ENCODE peak calls at places on chromosome 6, in six cellular contexts. J is K562, K is A549, G is body of pancreas, Z is RWPE2, T is AG10803. U is an unnamed sample.

GRCh38 chr6:15500901-15501805 is 161.7 kb downstream of the DTNBP1 start:
- DNase-seq in J (no peak), K (no peak), G (no peak), Z (no peak), T (no peak), U (no peak)

GRCh38 chr6:159522877-159523547 is 170.0 kb downstream of the SOD2 start:
- DNase-seq in J (no peak), K (no peak), G (no peak), Z (no peak), T (no peak), U (no peak)

GRCh38 chr6:54481096-54481495 is 172.9 kb downstream of the TINAG start:
- DNase-seq in J (no peak), K (no peak), G (no peak), Z (no peak), T (no peak), U (no peak)

GRCh38 chr6:33675968-33676367 is 35.5 kb downstream of the UQCC2 start:
- DNase-seq in J (no peak), K (no peak), G (no peak), Z (no peak), T (no peak), U (no peak)

GRCh38 chr6:43355862-43356590 is 13.4 kb downstream of the ZNF318 start:
- DNase-seq in J (peak), K (peak), G (no peak), Z (no peak), T (peak), U (no peak)

GRCh38 chr6:20092071-20092566 is 120.2 kb downstream of the MBOAT1 start:
- DNase-seq in J (peak), K (peak), G (peak), Z (no peak), T (peak), U (peak)

GRCh38 chr6:30556714-30556963 is 350 bp upstream of the GNL1 start:
- DNase-seq in J (no peak), K (no peak), G (peak), Z (peak), T (no peak), U (no peak)

GRCh38 chr6:1575213-1576041 is 34.3 kb upstream of the FOXC1 start:
- DNase-seq in J (no peak), K (no peak), G (peak), Z (no peak), T (peak), U (no peak)

GRCh38 chr6:3349388-3350251 is 90.9 kb downstream of the PSMG4 start:
- DNase-seq in J (no peak), K (no peak), G (no peak), Z (no peak), T (no peak), U (no peak)

GRCh38 chr6:70166088-70166958 is 136.6 kb downstream of the COL9A1 start:
- DNase-seq in J (peak), K (peak), G (peak), Z (no peak), T (peak), U (no peak)

GRCh38 chr6:37819802-37820712 is 530 bp downstream of the ZFAND3 start:
- DNase-seq in J (peak), K (peak), G (peak), Z (peak), T (peak), U (no peak)

GRCh38 chr6:31898200-31899011 is 908 bp upstream of the EHMT2 start:
- DNase-seq in J (no peak), K (peak), G (peak), Z (no peak), T (peak), U (no peak)

GRCh38 chr6:136552054-136552453 is 1.8 kb upstream of the MAP7 start:
- DNase-seq in J (no peak), K (no peak), G (no peak), Z (no peak), T (no peak), U (no peak)

GRCh38 chr6:154613137-154613676 is 102.7 kb upstream of the CNKSR3 start:
- DNase-seq in J (peak), K (no peak), G (peak), Z (no peak), T (peak), U (peak)

GRCh38 chr6:14857501-14857900 is 388.4 kb upstream of the JARID2 start:
- DNase-seq in J (no peak), K (no peak), G (peak), Z (no peak), T (no peak), U (no peak)

GRCh38 chr6:9502991-9503761 is 911.7 kb downstream of the TFAP2A start:
- DNase-seq in J (no peak), K (no peak), G (no peak), Z (no peak), T (peak), U (no peak)

DNA sequence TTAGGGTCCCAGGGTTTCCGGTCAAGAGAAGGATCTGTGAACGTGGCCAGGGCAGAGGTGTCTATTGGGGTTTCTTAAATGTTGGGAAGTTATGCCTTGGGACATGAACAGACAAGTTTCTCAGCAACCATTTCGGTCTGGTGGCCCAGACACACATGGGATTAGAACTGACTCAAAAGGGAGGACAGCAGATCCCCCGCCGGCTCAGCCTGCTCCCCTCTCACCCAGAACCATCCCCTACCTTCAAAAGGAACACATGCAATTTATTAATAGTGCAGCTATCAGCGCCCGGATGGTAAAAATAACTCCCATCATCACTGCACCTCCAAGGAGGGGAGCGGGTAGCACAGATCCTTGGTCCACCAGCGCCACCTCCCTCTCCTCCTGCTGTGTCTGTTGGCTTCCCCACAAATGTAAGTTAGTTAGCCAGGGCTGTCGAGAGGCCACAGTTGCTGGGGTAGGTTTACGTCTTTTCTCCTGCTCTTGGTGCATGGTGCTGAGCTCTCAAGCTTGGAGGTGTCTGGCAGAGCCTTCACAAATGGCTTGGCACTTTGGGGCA is 77.1 kb downstream of the TRAM2 start:
- DNase-seq in J (no peak), K (no peak), G (no peak), Z (no peak), T (no peak), U (no peak)
- TF ChIP-seq CTCF in J (no peak), K (no peak), G (no peak), Z (no peak), T (no peak), U (no peak)

DNA sequence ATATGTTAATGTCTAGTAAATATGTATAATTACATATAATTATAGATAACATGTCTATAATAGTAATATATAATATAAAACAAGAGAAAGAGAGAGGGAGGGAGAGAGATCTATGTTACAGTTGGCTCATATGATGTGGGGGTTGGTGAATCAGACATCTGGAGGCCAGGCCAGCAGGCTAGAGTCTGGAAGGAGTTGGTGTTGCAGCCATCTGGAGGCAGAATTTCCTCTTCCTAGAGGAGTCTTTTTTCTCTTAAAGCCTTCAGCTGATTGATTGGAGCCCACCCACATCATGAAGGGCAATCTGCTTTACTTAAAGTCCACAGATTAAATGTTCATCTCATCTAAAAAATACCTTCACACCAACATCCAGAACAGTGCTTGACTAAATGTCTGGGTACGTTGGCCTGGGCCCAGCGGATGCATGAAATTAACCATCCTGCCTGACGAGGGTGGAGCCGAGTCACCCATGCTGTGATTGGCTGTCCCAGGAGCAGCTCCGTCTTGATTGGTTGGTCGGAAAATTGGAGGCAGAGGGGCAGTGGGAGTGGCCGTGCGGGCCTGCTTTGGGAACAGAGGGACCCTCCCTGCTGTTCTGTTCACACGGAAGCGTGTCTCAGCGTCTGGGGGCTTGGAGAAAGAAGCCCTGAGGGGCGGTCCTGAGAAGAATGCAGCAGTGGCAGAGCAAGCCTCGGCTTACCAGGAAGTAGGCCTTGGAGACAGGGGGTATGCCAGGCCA is 392.4 kb downstream of the QKI start:
- DNase-seq in J (peak), K (no peak), G (no peak), Z (no peak), T (peak), U (no peak)
- TF ChIP-seq CTCF in J (no peak), K (no peak), G (no peak), Z (no peak), T (no peak), U (no peak)

DNA sequence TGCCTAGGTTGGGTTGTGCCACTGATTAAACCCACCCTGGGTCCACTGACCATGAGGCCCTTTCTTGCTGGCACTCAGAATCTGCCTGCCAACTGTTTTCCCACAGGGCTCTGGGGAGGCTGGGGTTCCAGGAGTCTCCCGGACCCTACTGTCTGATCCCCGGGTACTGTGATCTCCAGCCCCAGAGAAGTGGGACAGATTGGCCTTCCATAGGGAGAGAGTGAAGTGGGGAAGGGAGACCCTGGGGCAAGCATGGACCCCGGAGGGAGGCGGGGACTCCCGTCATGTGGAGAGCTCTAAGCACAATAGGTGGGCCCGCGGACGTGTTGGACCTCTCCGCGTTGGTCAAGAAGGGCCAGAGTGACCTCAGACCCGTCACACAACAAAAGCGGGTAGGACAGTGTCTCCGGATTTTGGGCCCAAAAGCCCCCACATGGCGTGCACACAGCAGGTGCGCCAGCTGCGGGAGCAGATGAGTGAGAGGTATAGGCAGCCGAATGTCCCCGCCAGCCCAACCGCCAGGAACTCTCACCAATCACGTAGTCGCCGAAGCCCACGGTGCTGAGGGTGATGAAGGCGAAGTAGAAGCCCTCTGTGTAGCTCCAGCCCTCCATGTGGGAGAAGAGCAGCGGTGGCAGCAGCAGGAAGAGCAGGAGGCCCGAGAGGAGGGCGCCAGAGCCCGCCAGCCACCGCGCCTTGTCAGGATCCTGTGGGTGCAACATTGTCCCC is 10.6 kb downstream of the KCNK17 start:
- DNase-seq in J (no peak), K (no peak), G (no peak), Z (no peak), T (no peak), U (no peak)
- TF ChIP-seq CTCF in J (no peak), K (no peak), G (no peak), Z (peak), T (no peak), U (no peak)

DNA sequence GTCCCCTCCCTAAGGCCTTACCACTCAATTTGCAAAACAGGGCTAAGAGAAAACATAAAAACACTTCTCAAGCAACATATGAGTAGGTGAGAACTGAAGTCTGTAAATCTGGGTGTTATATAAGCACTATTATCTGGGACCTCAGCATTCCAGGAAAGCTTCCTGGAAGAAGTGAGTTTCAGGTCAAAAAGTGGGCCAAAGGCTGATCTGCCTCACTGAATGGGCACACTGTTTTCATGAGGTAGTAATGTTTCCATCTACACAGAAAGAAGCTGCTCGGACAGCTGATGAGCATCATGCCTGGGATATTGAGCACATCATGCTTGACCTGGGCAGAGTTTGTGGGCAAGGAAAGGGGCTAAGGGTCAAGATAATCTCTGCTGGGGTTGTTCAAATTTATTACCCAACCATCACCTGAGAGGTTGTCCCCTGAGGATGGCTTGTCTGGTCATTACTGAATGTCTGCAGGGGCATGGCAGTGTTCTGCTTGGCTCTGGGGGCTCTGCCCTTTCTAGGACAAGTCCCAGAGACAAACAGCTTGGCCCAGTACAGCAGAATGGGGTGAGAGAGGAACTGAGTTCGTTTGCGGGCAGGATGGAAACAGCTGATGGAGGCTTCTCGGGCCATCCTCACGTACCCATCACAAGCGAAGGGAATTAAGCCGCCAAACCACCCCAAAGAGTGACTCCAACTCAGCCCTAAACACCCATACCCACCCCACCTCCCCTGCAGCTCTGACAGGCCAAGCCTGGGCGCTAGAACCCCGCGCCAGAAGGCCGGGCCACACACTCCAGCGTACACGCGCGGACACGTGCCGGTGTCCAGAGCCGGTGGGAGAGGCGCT is 1.2 kb upstream of the SYNJ2 start:
- DNase-seq in J (no peak), K (no peak), G (no peak), Z (no peak), T (no peak), U (no peak)
- TF ChIP-seq CTCF in J (no peak), K (no peak), G (no peak), Z (no peak), T (no peak), U (no peak)

GRCh38 chr6:161041274-161041673 is 49.7 kb downstream of the MAP3K4 start:
- DNase-seq in J (no peak), K (no peak), G (no peak), Z (no peak), T (no peak), U (no peak)

GRCh38 chr6:161037873-161038228 is 46.3 kb downstream of the MAP3K4 start:
- DNase-seq in J (no peak), K (no peak), G (no peak), Z (no peak), T (no peak), U (no peak)

GRCh38 chr6:161035981-161036263 is 44.4 kb downstream of the MAP3K4 start:
- DNase-seq in J (no peak), K (no peak), G (no peak), Z (no peak), T (no peak), U (no peak)

GRCh38 chr6:161035182-161035980 is 43.8 kb downstream of the MAP3K4 start:
- DNase-seq in J (no peak), K (no peak), G (no peak), Z (no peak), T (no peak), U (no peak)

GRCh38 chr6:161038229-161039003 is 46.8 kb downstream of the MAP3K4 start:
- DNase-seq in J (no peak), K (peak), G (peak), Z (peak), T (peak), U (peak)
- TF ChIP-seq CTCF in J (no peak), K (no peak), G (no peak), Z (peak), T (peak), U (peak)

DNA sequence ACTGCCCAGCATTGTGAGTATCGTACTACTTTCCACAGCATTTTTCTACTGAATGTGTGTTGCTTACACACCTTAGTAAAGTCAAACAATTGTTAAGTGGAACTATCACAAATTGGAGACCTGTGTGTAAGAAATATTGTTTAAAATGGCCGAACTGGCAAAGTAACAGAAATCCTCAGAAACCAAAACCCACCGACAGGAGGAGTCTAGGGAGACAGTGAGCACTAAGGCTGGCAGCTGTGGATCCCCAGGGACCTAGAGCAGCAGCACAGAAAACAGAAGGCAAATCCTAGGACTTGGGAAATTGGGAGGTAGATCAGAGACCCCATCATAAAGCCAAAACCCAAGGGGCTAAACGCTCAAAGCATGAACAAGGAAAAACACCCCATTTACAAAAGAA is 69.9 kb downstream of the SESN1 start:
- DNase-seq in J (no peak), K (no peak), G (no peak), Z (no peak), T (no peak), U (no peak)
- TF ChIP-seq CTCF in J (peak), K (no peak), G (no peak), Z (no peak), T (no peak), U (no peak)

GRCh38 chr6:108115598-108116058 is 41.1 kb upstream of the OSTM1 start:
- DNase-seq in J (peak), K (peak), G (peak), Z (no peak), T (peak), U (no peak)
- TF ChIP-seq CTCF in J (peak), K (peak), G (no peak), Z (peak), T (peak), U (peak)

U was measured in AG09309.